ENCODE peak calls at places on chromosomes 4 and X, in six cellular contexts. O, Y, N, S, L and X are unnamed samples. For H3K4me1, the result is how much of the 10 kb centered on the place peaks cover.

GRCh38 chrX:9942086-9942485 is 25.1 kb upstream of the CLDN34 start:
- DNase-seq in N (no peak), L (no peak), Y (peak), O (no peak), S (no peak), X (no peak)

GRCh38 chrX:651922-652775 is 21.6 kb downstream of the SHOX start:
- DNase-seq in Y (no peak), N (no peak), S (no peak), O (no peak), L (no peak), X (no peak)

GRCh38 chr4:99383833-99384392 is 31.4 kb upstream of the ADH1C start:
- DNase-seq in N (peak), S (peak), Y (no peak), L (peak), O (no peak), X (no peak)

GRCh38 chr4:98151145-98151929 is 8.1 kb upstream of the STPG2 start:
- DNase-seq in N (no peak), S (no peak), O (no peak), L (no peak), Y (no peak), X (no peak)

GRCh38 chr4:74292111-74292870 is 16.0 kb upstream of the EPGN start:
- DNase-seq in O (no peak), Y (no peak), L (no peak), S (no peak), N (no peak), X (no peak)

GRCh38 chr4:75289843-75290616 is 224.2 kb downstream of the RCHY1 start:
- DNase-seq in O (no peak), L (peak), N (no peak), Y (no peak), S (no peak), X (no peak)

GRCh38 chrX:44997888-44998287 is 124.9 kb downstream of the KDM6A start:
- DNase-seq in O (no peak), Y (no peak), N (no peak), L (no peak), S (no peak), X (no peak)

GRCh38 chr4:174437324-174437723 is 85.0 kb downstream of the HPGD start:
- DNase-seq in Y (no peak), O (no peak), L (peak), S (no peak), N (no peak), X (no peak)

GRCh38 chr4:2472187-2472586 is 3.3 kb downstream of the RNF4 start:
- DNase-seq in L (no peak), N (no peak), S (no peak), Y (no peak), O (no peak), X (no peak)

GRCh38 chrX:111376897-111377601 is 34.9 kb downstream of the DCX start:
- DNase-seq in Y (no peak), N (no peak), L (no peak), S (no peak), O (no peak), X (no peak)

GRCh38 chrX:132482632-132483031 is 6.2 kb downstream of the MBNL3 start:
- DNase-seq in L (no peak), O (no peak), S (no peak), Y (no peak), N (no peak), X (no peak)

GRCh38 chr4:8128096-8128856 is 30.3 kb downstream of the ABLIM2 start:
- DNase-seq in O (no peak), L (no peak), N (no peak), S (no peak), Y (no peak), X (no peak)

GRCh38 chr4:153522800-153523089 is 56.6 kb downstream of the TMEM131L start:
- DNase-seq in S (no peak), Y (peak), O (no peak), N (no peak), L (no peak), X (no peak)

GRCh38 chr4:29058519-29058918 is 1661.7 kb upstream of the PCDH7 start:
- DNase-seq in Y (no peak), L (no peak), S (no peak), O (no peak), N (no peak), X (no peak)

GRCh38 chr4:99468891-99469290 is 33.7 kb upstream of the ADH7 start:
- DNase-seq in Y (no peak), S (no peak), L (no peak), O (no peak), N (no peak), X (no peak)

GRCh38 chr4:141102367-141102766 is 30.9 kb downstream of the RNF150 start:
- DNase-seq in N (no peak), Y (no peak), L (peak), S (no peak), O (no peak), X (no peak)

GRCh38 chr4:29966386-29966785 is 753.8 kb upstream of the PCDH7 start:
- DNase-seq in O (no peak), N (no peak), S (no peak), Y (no peak), L (no peak), X (no peak)

GRCh38 chr4:182831376-182831775 is 85.8 kb downstream of the DCTD start:
- DNase-seq in Y (no peak), N (no peak), L (no peak), S (no peak), O (no peak), X (no peak)

GRCh38 chr4:182832352-182833120 is 84.7 kb downstream of the DCTD start:
- DNase-seq in Y (no peak), O (no peak), S (no peak), L (peak), N (no peak), X (no peak)

GRCh38 chr4:182837831-182838230 is 79.4 kb downstream of the DCTD start:
- DNase-seq in O (no peak), S (no peak), L (no peak), N (no peak), Y (no peak), X (no peak)

GRCh38 chr4:182839256-182839655 is 77.9 kb downstream of the DCTD start:
- DNase-seq in N (no peak), O (no peak), L (no peak), S (no peak), Y (no peak), X (no peak)

GRCh38 chr4:182835006-182835740 is 82.0 kb downstream of the DCTD start:
- DNase-seq in Y (no peak), L (no peak), O (no peak), N (no peak), S (no peak), X (no peak)
- H3K27ac ChIP-seq in Y (no peak), L (no peak), O (no peak), N (no peak), S (no peak), X (no peak)

DNA sequence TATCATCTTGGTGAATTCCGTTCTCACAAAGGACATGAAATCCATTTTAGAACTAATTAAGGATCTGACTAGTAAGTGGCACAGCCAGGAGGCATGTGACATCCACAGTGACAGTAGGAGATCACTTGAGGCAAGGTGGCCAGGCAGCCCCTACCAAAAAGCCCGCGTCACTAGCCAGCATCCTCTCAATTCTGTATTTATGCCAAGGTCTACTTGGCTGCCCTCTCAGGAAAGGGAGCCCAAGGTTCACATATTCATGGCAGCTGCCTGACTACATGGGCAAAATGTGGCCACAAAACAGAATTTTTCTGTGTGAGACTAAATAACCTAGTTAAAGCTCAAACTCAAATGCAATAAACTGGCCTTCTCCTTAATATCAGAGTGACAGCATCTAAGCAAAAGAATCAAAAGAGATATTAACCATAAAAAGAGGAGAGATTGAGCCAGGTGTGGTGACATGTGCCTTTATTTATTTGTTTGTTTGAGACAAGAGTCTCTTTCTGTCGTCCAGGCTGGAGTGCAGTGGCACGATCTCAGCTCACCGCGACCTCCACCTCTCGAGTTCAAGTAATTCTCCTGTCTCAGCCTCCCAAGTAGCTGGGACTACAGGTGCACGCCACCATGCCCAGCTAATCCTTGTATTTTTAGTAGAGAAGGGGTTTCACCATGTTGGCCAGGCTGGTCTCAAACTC is 51.5 kb downstream of the SLC9A7 start:
- DNase-seq in Y (no peak), O (no peak), S (no peak), N (no peak), L (no peak), X (no peak)
- H3K4me1 ChIP-seq in Y (under half), O (under half), S (under half), N (under half), L (under half), X (under half)

GRCh38 chrX:105424729-105425128 is 204.2 kb upstream of the TEX13A start:
- DNase-seq in L (no peak), O (no peak), N (no peak), S (peak), Y (no peak), X (no peak)
- H3K27ac ChIP-seq in L (no peak), O (no peak), N (no peak), S (no peak), Y (no peak), X (no peak)

DNA sequence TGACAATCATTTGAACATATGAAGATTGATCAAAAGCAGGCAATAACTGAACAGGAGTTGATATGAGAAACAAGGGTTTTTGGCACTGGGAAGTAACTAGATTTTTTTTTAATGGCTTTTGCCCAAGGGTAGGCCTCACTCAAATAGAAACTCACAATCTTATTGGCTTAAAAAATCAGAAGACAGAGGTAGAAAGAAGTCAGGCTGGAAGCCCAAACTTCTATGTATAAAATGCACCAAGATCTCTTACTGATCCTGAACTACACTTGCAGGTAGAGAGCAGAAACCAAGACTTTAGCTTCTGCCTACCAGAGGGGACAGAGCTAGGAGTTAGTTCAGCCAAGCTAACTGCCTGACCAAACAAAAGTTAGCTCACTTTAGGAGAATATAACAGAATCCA is 74.9 kb downstream of the ADGRA3 start:
- DNase-seq in L (no peak), Y (no peak), S (no peak), N (no peak), O (no peak), X (no peak)
- H3K4me1 ChIP-seq in L (under half), Y (under half), S (under half), N (under half), O (under half), X (under half)

GRCh38 chr4:152374606-152375285 is 161.1 kb downstream of the FBXW7 start:
- DNase-seq in L (no peak), S (no peak), O (no peak), N (no peak), Y (no peak), X (no peak)

GRCh38 chr4:152369203-152369902 is 166.5 kb downstream of the FBXW7 start:
- DNase-seq in N (no peak), O (no peak), L (no peak), S (no peak), Y (no peak), X (no peak)

GRCh38 chr4:152372444-152372843 is 163.4 kb downstream of the FBXW7 start:
- DNase-seq in L (no peak), Y (no peak), N (no peak), O (no peak), S (no peak), X (no peak)

GRCh38 chr4:152374153-152374552 is 161.7 kb downstream of the FBXW7 start:
- DNase-seq in L (no peak), Y (no peak), N (no peak), O (no peak), S (no peak), X (no peak)

DNA sequence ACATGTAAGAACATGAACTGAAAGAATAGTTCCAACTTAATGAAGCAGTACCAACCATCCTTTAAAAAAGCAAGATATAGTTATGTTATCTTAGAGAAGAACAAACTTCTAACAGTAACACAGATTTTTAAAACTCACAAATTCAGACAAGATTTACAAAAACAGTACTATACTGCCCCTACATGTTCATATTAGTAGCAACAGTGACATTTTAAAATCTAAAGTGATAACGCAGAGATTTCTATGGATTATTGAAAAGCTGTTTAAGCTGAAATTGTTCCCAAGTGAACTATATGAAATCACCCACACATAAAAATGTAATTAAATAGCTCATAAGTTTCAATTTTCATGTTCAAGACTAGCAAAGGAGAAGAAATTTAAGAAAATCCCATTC is 166.0 kb downstream of the FBXW7 start:
- DNase-seq in L (no peak), O (no peak), Y (no peak), S (no peak), N (no peak), X (no peak)
- H3K27ac ChIP-seq in L (no peak), O (no peak), Y (no peak), S (no peak), N (no peak), X (no peak)

GRCh38 chrX:118497180-118497814 is 1.7 kb downstream of the DOCK11 start:
- DNase-seq in N (no peak), L (no peak), Y (peak), O (no peak), S (no peak), X (no peak)

GRCh38 chrX:118498351-118498750 is 2.7 kb downstream of the DOCK11 start:
- DNase-seq in Y (no peak), O (no peak), N (no peak), S (no peak), L (no peak), X (no peak)

GRCh38 chrX:118498755-118499154 is 3.1 kb downstream of the DOCK11 start:
- DNase-seq in Y (no peak), O (no peak), S (no peak), L (no peak), N (no peak), X (no peak)

GRCh38 chrX:118496763-118497079 is 1.1 kb downstream of the DOCK11 start:
- DNase-seq in O (no peak), N (no peak), S (no peak), Y (no peak), L (no peak), X (no peak)

DNA sequence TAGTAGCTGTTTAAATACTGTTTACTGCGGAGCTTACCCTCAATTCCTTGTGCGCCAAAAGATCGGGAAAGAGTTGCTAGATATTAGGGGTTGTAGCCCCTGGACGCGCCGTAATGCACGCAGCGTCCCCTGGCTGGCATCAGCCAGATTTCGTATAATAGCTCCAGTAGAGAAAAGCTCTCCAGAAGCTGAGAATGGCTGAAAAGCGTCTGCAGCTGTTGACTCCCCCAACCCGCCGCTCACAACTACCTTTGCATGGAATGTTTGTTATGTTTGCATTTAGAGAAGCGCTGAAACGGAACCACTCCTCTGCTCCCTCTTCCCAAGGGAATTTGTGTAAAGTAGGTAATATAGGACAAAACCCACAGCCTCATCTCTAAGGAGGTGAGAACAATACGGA is 3.7 kb downstream of the DOCK11 start:
- DNase-seq in S (no peak), L (no peak), Y (no peak), O (no peak), N (no peak), X (no peak)
- H3K4me1 ChIP-seq in S (under half), L (under half), Y (half or more), O (under half), N (under half), X (under half)

DNA sequence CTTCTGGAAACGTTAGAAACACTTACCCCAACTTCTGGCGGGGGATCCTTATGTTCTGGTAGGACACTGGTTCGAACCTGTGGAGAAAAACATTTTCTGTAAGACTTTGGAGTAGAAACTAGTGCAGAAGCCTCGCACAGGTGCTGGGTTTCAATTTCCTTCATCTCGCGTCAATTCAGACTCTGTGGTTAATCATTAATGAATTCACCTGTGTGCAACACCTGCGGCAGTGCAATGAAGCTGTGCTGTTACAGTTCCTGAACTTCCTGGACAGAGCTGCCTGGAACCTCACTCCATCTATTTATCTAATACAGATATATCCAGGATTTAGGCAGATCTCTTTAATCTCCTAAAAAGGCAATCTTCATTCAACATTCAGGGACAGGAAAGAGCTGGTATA is 531.4 kb downstream of the INPP4B start:
- DNase-seq in N (no peak), O (no peak), L (no peak), S (no peak), Y (peak), X (no peak)
- H3K27ac ChIP-seq in N (no peak), O (no peak), L (no peak), S (no peak), Y (peak), X (no peak)